ENCODE peak calls at places on chromosome 9, in six cellular contexts. Y is K562, A is NB4, S is HepG2, Z is endothelial cell of umbilical vein, E is GM12878. D is an unnamed sample.

GRCh38 chr9:35579130-35579529 is 25.9 kb upstream of the TESK1 start:
- DNase-seq in S (no peak), Y (no peak), E (peak; percentile 35), Z (no peak), A (no peak), D (no peak)

GRCh38 chr9:85212209-85212608 is 529.5 kb downstream of the AGTPBP1 start:
- DNase-seq in S (no peak), E (no peak), A (no peak), Z (peak; percentile 68), Y (no peak), D (peak; percentile 2)

GRCh38 chr9:108207611-108208051 is 648.2 kb downstream of the ACTL7B start:
- DNase-seq in Z (no peak), Y (no peak), E (no peak), A (no peak), S (no peak), D (no peak)

GRCh38 chr9:100578610-100579009 is 731 bp downstream of the CAVIN4 start:
- DNase-seq in Y (no peak), S (no peak), E (no peak), A (no peak), Z (no peak), D (no peak)

GRCh38 chr9:126461029-126461428 is 134.4 kb downstream of the MVB12B start:
- DNase-seq in Y (no peak), Z (no peak), E (no peak), S (no peak), A (no peak), D (no peak)

GRCh38 chr9:134877541-134877940 is 3.1 kb upstream of the FCN2 start:
- DNase-seq in E (no peak), A (no peak), S (no peak), Y (no peak), Z (no peak), D (no peak)

GRCh38 chr9:114366334-114367128 is 21.3 kb downstream of the AKNA start:
- DNase-seq in Y (no peak), S (no peak), A (peak; percentile 84), Z (no peak), E (no peak), D (peak; percentile 9)

GRCh38 chr9:132288956-132289355 is 65.8 kb downstream of the SETX start:
- DNase-seq in E (no peak), Z (no peak), Y (no peak), S (no peak), A (no peak), D (no peak)

GRCh38 chr9:127194881-127195713 is 69.5 kb upstream of the GARNL3 start:
- DNase-seq in A (no peak), S (peak; percentile 79), Y (peak; percentile 27), E (no peak), Z (no peak), D (peak; percentile 73)

GRCh38 chr9:124661184-124661755 is 109.8 kb downstream of the NR6A1 start:
- DNase-seq in Y (no peak), A (peak; percentile 35), Z (peak; percentile 17), S (no peak), E (no peak), D (no peak)

GRCh38 chr9:134484479-134484878 is 157.1 kb upstream of the COL5A1 start:
- DNase-seq in S (no peak), E (no peak), Z (no peak), A (no peak), Y (no peak), D (no peak)

GRCh38 chr9:124779368-124780059 is 2.6 kb downstream of the OLFML2A start:
- DNase-seq in A (peak; percentile 25), Y (no peak), Z (peak; percentile 63), E (no peak), S (peak; percentile 74), D (peak; percentile 88)

GRCh38 chr9:36893911-36894310 is 140.2 kb downstream of the PAX5 start:
- DNase-seq in E (no peak), A (no peak), S (no peak), Z (no peak), Y (no peak), D (no peak)

GRCh38 chr9:117987945-117988344 is 283.7 kb downstream of the TLR4 start:
- DNase-seq in A (no peak), E (no peak), Z (no peak), Y (no peak), S (no peak), D (no peak)

GRCh38 chr9:133004091-133005072 is 25.9 kb downstream of the GFI1B start:
- DNase-seq in E (no peak), A (peak; percentile 87), S (no peak), Y (peak; percentile 89), Z (no peak), D (no peak)

GRCh38 chr9:33136721-33137120 is 30.4 kb downstream of the B4GALT1 start:
- DNase-seq in Z (no peak), Y (no peak), S (no peak), A (no peak), E (no peak), D (no peak)

GRCh38 chr9:93810028-93810971 is 144.9 kb downstream of the BARX1 start:
- DNase-seq in A (no peak), Y (peak; percentile 48), S (no peak), E (no peak), Z (no peak), D (no peak)

GRCh38 chr9:16825971-16826370 is 44.5 kb downstream of the BNC2 start:
- DNase-seq in A (no peak), Y (no peak), E (no peak), S (no peak), Z (no peak), D (no peak)

GRCh38 chr9:131095666-131096489 is 453 bp upstream of the AIF1L start:
- DNase-seq in A (peak; percentile 47), E (no peak), Y (peak; percentile 71), Z (peak; percentile 51), S (peak; percentile 56), D (peak; percentile 44)

GRCh38 chr9:16640649-16641048 is 229.8 kb downstream of the BNC2 start:
- DNase-seq in S (no peak), Y (no peak), E (no peak), Z (peak; percentile 16), A (no peak), D (peak; percentile 49)

GRCh38 chr9:69173891-69174644 is at the start of gene TJP2:
- DNase-seq in A (peak; percentile 50), S (peak; percentile 54), E (no peak), Z (peak; percentile 64), Y (peak; percentile 79), D (no peak)

GRCh38 chr9:33737811-33738606 is 57.4 kb upstream of the PRSS3 start:
- DNase-seq in S (peak; percentile 56), A (peak; percentile 81), Z (peak; percentile 62), Y (peak; percentile 28), E (no peak), D (peak; percentile 47)

GRCh38 chr9:129266536-129266935 is 88.5 kb upstream of the IER5L start:
- DNase-seq in E (no peak), Z (no peak), Y (no peak), S (no peak), A (no peak), D (no peak)
- TF ChIP-seq MYC in E (no peak), Z (no peak), Y (no peak), S (no peak), A (no peak), D (no peak)

DNA sequence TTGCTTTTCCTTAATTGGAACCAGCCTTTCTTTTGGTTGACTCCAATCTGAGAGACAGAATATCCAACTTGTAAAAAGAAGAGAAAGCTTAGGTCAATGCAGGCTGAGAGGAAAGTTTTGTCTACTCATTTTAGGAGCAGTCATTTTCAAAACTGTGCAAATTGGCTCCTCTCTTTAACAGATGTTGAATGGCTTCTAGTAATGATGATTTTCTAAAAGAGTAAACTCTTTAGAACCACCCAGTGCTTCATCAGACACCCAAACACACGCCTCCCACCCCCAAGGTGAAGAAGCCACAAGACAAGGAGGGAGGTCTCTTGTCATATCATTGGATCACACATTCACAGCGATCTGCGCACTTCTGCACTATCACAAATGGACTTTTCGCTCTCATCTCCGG is 116.3 kb upstream of the KLF9 start:
- DNase-seq in S (no peak), E (no peak), A (no peak), Z (no peak), Y (no peak), D (no peak)
- TF ChIP-seq MYC in S (no peak), E (no peak), A (no peak), Z (no peak), Y (no peak), D (no peak)

GRCh38 chr9:99359336-99359735 is 137.3 kb downstream of the SEC61B start:
- DNase-seq in Z (no peak), A (no peak), Y (no peak), S (no peak), E (no peak), D (no peak)

GRCh38 chr9:99357575-99357974 is 135.5 kb downstream of the SEC61B start:
- DNase-seq in A (no peak), E (no peak), S (no peak), Z (no peak), Y (no peak), D (no peak)

GRCh38 chr9:99358668-99359067 is 136.6 kb downstream of the SEC61B start:
- DNase-seq in Z (no peak), A (no peak), E (no peak), Y (no peak), S (no peak), D (no peak)

GRCh38 chr9:99354104-99354503 is 132.0 kb downstream of the SEC61B start:
- DNase-seq in Z (no peak), A (no peak), E (no peak), Y (no peak), S (no peak), D (no peak)

DNA sequence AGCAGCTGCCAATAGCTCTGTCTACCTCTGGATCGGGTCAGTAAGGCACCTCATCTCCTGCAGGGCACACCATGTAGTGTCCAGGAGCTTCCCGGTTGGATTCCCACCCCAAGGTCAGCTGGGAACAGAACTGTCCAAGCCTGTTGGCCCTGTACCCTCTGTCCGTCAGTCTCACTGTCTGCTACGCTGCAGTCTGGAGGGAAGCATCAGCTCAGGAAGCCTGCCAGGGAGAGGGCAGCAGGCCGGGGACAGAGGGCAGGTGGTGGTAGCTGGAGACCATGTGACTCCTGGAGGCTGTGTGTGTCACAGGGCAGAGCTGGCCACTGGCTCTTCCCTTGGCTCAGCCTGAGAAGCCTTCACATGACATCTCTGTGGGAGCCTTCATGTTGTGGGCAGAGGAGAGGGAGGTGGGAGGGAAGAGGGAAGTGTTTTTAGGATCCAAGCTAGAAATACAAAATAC is 134.5 kb downstream of the SEC61B start:
- DNase-seq in Y (no peak), A (no peak), E (no peak), Z (no peak), S (no peak), D (no peak)
- TF ChIP-seq MYC in Y (no peak), A (no peak), E (no peak), Z (no peak), S (no peak), D (no peak)

GRCh38 chr9:18761742-18762141 is 271.3 kb downstream of the SAXO1 start:
- DNase-seq in Y (no peak), A (no peak), Z (no peak), S (no peak), E (no peak), D (no peak)
- TF ChIP-seq MYC in Y (no peak), A (no peak), Z (no peak), S (no peak), E (no peak), D (no peak)

GRCh38 chr9:89690334-89690912 is 85.6 kb downstream of the GADD45G start:
- DNase-seq in A (no peak), Z (no peak), E (peak; percentile 64), S (no peak), Y (no peak), D (no peak)
- TF ChIP-seq MYC in A (no peak), Z (no peak), E (no peak), S (no peak), Y (no peak), D (no peak)

GRCh38 chr9:95874989-95875304 is 544 bp upstream of the ERCC6L2 start:
- DNase-seq in E (no peak), A (peak; percentile 59), Y (peak; percentile 44), Z (no peak), S (peak; percentile 7), D (peak; percentile 52)
- TF ChIP-seq MYC in E (no peak), A (no peak), Y (no peak), Z (no peak), S (no peak), D (no peak)